ENCODE peak calls at places on chromosomes 3 and 15, in seven cellular contexts. One of them, this sample, is unnamed.

GRCh38 chr15:34721802-34722795 is 32.7 kb downstream of the GJD2 start:
- DNase-seq in activated gamma-delta T cell treated with Interleukin-2 at 50 U/mL for 16 hours: no peak
- DNase-seq in amniotic stem cell: peak
- DNase-seq in KG1: no peak
- DNase-seq in H7: peak
- DNase-seq in NCI-H1092 treated with DMSO at 0.1 percent for 48 hours: peak
- DNase-seq in GM19239: no peak
- DNase-seq in this sample: no peak

GRCh38 chr3:129705274-129705673 is 98.8 kb upstream of the PLXND1 start:
- DNase-seq in activated gamma-delta T cell treated with Interleukin-2 at 50 U/mL for 16 hours: no peak
- DNase-seq in amniotic stem cell: no peak
- DNase-seq in KG1: no peak
- DNase-seq in H7: no peak
- DNase-seq in NCI-H1092 treated with DMSO at 0.1 percent for 48 hours: no peak
- DNase-seq in GM19239: no peak
- DNase-seq in this sample: no peak

GRCh38 chr3:58356054-58356453 is 23.4 kb downstream of the PXK start:
- DNase-seq in activated gamma-delta T cell treated with Interleukin-2 at 50 U/mL for 16 hours: no peak
- DNase-seq in amniotic stem cell: no peak
- DNase-seq in KG1: peak
- DNase-seq in H7: no peak
- DNase-seq in NCI-H1092 treated with DMSO at 0.1 percent for 48 hours: no peak
- DNase-seq in GM19239: no peak
- DNase-seq in this sample: no peak

GRCh38 chr3:175741951-175742350 is 882.8 kb downstream of the NAALADL2 start:
- DNase-seq in activated gamma-delta T cell treated with Interleukin-2 at 50 U/mL for 16 hours: no peak
- DNase-seq in amniotic stem cell: no peak
- DNase-seq in KG1: no peak
- DNase-seq in H7: no peak
- DNase-seq in NCI-H1092 treated with DMSO at 0.1 percent for 48 hours: no peak
- DNase-seq in GM19239: no peak
- DNase-seq in this sample: no peak

GRCh38 chr3:187802928-187803259 is 57.6 kb upstream of the BCL6 start:
- DNase-seq in activated gamma-delta T cell treated with Interleukin-2 at 50 U/mL for 16 hours: no peak
- DNase-seq in amniotic stem cell: no peak
- DNase-seq in KG1: no peak
- DNase-seq in H7: no peak
- DNase-seq in NCI-H1092 treated with DMSO at 0.1 percent for 48 hours: no peak
- DNase-seq in GM19239: peak
- DNase-seq in this sample: no peak

GRCh38 chr3:81451611-81452010 is 309.8 kb downstream of the GBE1 start:
- DNase-seq in activated gamma-delta T cell treated with Interleukin-2 at 50 U/mL for 16 hours: no peak
- DNase-seq in amniotic stem cell: no peak
- DNase-seq in KG1: no peak
- DNase-seq in H7: no peak
- DNase-seq in NCI-H1092 treated with DMSO at 0.1 percent for 48 hours: no peak
- DNase-seq in GM19239: no peak
- DNase-seq in this sample: no peak

GRCh38 chr15:101179341-101180153 is 72.3 kb downstream of the CHSY1 start:
- DNase-seq in activated gamma-delta T cell treated with Interleukin-2 at 50 U/mL for 16 hours: no peak
- DNase-seq in amniotic stem cell: no peak
- DNase-seq in KG1: no peak
- DNase-seq in H7: no peak
- DNase-seq in NCI-H1092 treated with DMSO at 0.1 percent for 48 hours: no peak
- DNase-seq in GM19239: no peak
- DNase-seq in this sample: no peak

GRCh38 chr3:120435621-120436020 is 15.2 kb downstream of the FSTL1 start:
- DNase-seq in activated gamma-delta T cell treated with Interleukin-2 at 50 U/mL for 16 hours: no peak
- DNase-seq in amniotic stem cell: no peak
- DNase-seq in KG1: no peak
- DNase-seq in H7: no peak
- DNase-seq in NCI-H1092 treated with DMSO at 0.1 percent for 48 hours: no peak
- DNase-seq in GM19239: no peak
- DNase-seq in this sample: no peak

GRCh38 chr3:174710622-174711021 is 148.5 kb upstream of the NAALADL2 start:
- DNase-seq in activated gamma-delta T cell treated with Interleukin-2 at 50 U/mL for 16 hours: no peak
- DNase-seq in amniotic stem cell: no peak
- DNase-seq in KG1: no peak
- DNase-seq in H7: no peak
- DNase-seq in NCI-H1092 treated with DMSO at 0.1 percent for 48 hours: no peak
- DNase-seq in GM19239: no peak
- DNase-seq in this sample: no peak

GRCh38 chr15:39127925-39128617 is 452.8 kb upstream of the THBS1 start:
- DNase-seq in activated gamma-delta T cell treated with Interleukin-2 at 50 U/mL for 16 hours: no peak
- DNase-seq in amniotic stem cell: peak
- DNase-seq in KG1: peak
- DNase-seq in H7: peak
- DNase-seq in NCI-H1092 treated with DMSO at 0.1 percent for 48 hours: peak
- DNase-seq in GM19239: no peak
- DNase-seq in this sample: no peak

GRCh38 chr15:31905054-31905453 is 125.3 kb upstream of the CHRNA7 start:
- DNase-seq in activated gamma-delta T cell treated with Interleukin-2 at 50 U/mL for 16 hours: no peak
- DNase-seq in amniotic stem cell: no peak
- DNase-seq in KG1: no peak
- DNase-seq in H7: peak
- DNase-seq in NCI-H1092 treated with DMSO at 0.1 percent for 48 hours: no peak
- DNase-seq in GM19239: no peak
- DNase-seq in this sample: no peak

GRCh38 chr3:147398841-147399534 is 7.4 kb downstream of the ZIC4 start:
- DNase-seq in activated gamma-delta T cell treated with Interleukin-2 at 50 U/mL for 16 hours: no peak
- DNase-seq in amniotic stem cell: no peak
- DNase-seq in KG1: no peak
- DNase-seq in H7: no peak
- DNase-seq in NCI-H1092 treated with DMSO at 0.1 percent for 48 hours: no peak
- DNase-seq in GM19239: no peak
- DNase-seq in this sample: no peak

GRCh38 chr15:79475312-79475711 is 43.2 kb downstream of the MINAR1 start:
- DNase-seq in activated gamma-delta T cell treated with Interleukin-2 at 50 U/mL for 16 hours: no peak
- DNase-seq in amniotic stem cell: no peak
- DNase-seq in KG1: no peak
- DNase-seq in H7: no peak
- DNase-seq in NCI-H1092 treated with DMSO at 0.1 percent for 48 hours: no peak
- DNase-seq in GM19239: no peak
- DNase-seq in this sample: no peak

GRCh38 chr15:78946493-78946892 is 1.6 kb upstream of the CTSH start:
- DNase-seq in activated gamma-delta T cell treated with Interleukin-2 at 50 U/mL for 16 hours: no peak
- DNase-seq in amniotic stem cell: no peak
- DNase-seq in KG1: no peak
- DNase-seq in H7: peak
- DNase-seq in NCI-H1092 treated with DMSO at 0.1 percent for 48 hours: no peak
- DNase-seq in GM19239: no peak
- DNase-seq in this sample: no peak

This sample was measured in smooth muscle cell of the brain vasculature.